ENCODE peak calls at places on chromosome 18, in four cellular contexts. V, D, W and G are unnamed samples.

GRCh38 chr18:22282311-22283235 is 113.2 kb downstream of the GATA6 start:
- DNase-seq in W (peak), D (no peak), V (no peak), G (no peak)

GRCh38 chr18:59502222-59502898 is 143.3 kb upstream of the LMAN1 start:
- DNase-seq in W (peak), V (no peak), D (no peak), G (no peak)

GRCh38 chr18:42437646-42438045 is 482.6 kb downstream of the PIK3C3 start:
- DNase-seq in D (no peak), W (no peak), V (no peak), G (no peak)

GRCh38 chr18:78612801-78613200 is 366.8 kb upstream of the SALL3 start:
- DNase-seq in W (no peak), V (no peak), D (no peak), G (no peak)

GRCh38 chr18:54805571-54806334 is 22.5 kb upstream of the RAB27B start:
- DNase-seq in W (peak), V (no peak), D (no peak), G (no peak)

GRCh38 chr18:74225193-74225840 is 66.4 kb downstream of the CYB5A start:
- DNase-seq in V (no peak), W (peak), D (peak), G (no peak)

GRCh38 chr18:26546170-26546874 is 2.0 kb downstream of the KCTD1 start:
- DNase-seq in D (no peak), W (no peak), V (no peak), G (no peak)

GRCh38 chr18:48111547-48111946 is 181.1 kb upstream of the SMAD2 start:
- DNase-seq in W (no peak), D (no peak), V (no peak), G (no peak)

GRCh38 chr18:64037812-64038414 is 68.0 kb downstream of the SERPINB8 start:
- DNase-seq in V (no peak), W (peak), D (no peak), G (no peak)

GRCh38 chr18:55920063-55920462 is 332.1 kb upstream of the TCF4 start:
- DNase-seq in V (no peak), W (no peak), D (no peak), G (no peak)

GRCh38 chr18:32724071-32724696 is 48.6 kb downstream of the KLHL14 start:
- DNase-seq in D (no peak), W (no peak), V (no peak), G (no peak)

GRCh38 chr18:74995404-74995737 is 213.6 kb downstream of the PTGR3 start:
- DNase-seq in D (no peak), V (no peak), W (no peak), G (no peak)

GRCh38 chr18:75070625-75071483 is 138.1 kb downstream of the PTGR3 start:
- DNase-seq in V (peak), D (no peak), W (peak), G (peak)

GRCh38 chr18:57312346-57313144 is 39.8 kb upstream of the ST8SIA3 start:
- DNase-seq in V (no peak), D (no peak), W (no peak), G (no peak)

GRCh38 chr18:28171837-28172236 is 5.1 kb downstream of the CDH2 start:
- DNase-seq in V (no peak), W (no peak), D (no peak), G (no peak)

GRCh38 chr18:52903858-52904257 is 563.9 kb downstream of the DCC start:
- DNase-seq in W (no peak), D (peak), V (no peak), G (no peak)

GRCh38 chr18:60950634-60951033 is 382.6 kb upstream of the CDH20 start:
- DNase-seq in V (no peak), W (no peak), D (no peak), G (no peak)

GRCh38 chr18:75879196-75879595 is 451.7 kb upstream of the SMIM21 start:
- DNase-seq in V (no peak), D (no peak), W (no peak), G (no peak)

GRCh38 chr18:48802543-48803428 is 148.0 kb downstream of the SMAD7 start:
- DNase-seq in V (no peak), W (no peak), D (no peak), G (no peak)

GRCh38 chr18:63604791-63605567 is 17.8 kb downstream of the SERPINB13 start:
- DNase-seq in V (no peak), D (no peak), W (peak), G (no peak)

GRCh38 chr18:35141567-35142269 is 99.1 kb upstream of the ZNF397 start:
- DNase-seq in W (no peak), D (no peak), V (no peak), G (no peak)

GRCh38 chr18:27921904-27922541 is 254.9 kb downstream of the CDH2 start:
- DNase-seq in W (peak), D (no peak), V (no peak), G (no peak)

GRCh38 chr18:63071566-63072175 is 247.9 kb downstream of the BCL2 start:
- DNase-seq in W (no peak), D (no peak), V (no peak), G (no peak)

GRCh38 chr18:74127483-74127750 is 20.2 kb downstream of the FBXO15 start:
- DNase-seq in W (no peak), V (no peak), D (no peak), G (no peak)

GRCh38 chr18:37244618-37245017 is 321.0 kb downstream of the CELF4 start:
- DNase-seq in D (no peak), V (no peak), W (no peak), G (no peak)

GRCh38 chr18:71665131-71665530 is 879.0 kb downstream of the CBLN2 start:
- DNase-seq in W (no peak), D (no peak), V (no peak), G (no peak)

GRCh38 chr18:56038258-56039030 is 450.5 kb upstream of the TCF4 start:
- DNase-seq in W (no peak), V (no peak), D (no peak), G (no peak)

GRCh38 chr18:1292167-1292566 is 387.5 kb downstream of the ADCYAP1 start:
- DNase-seq in D (no peak), W (no peak), V (no peak), G (no peak)

GRCh38 chr18:54613174-54613573 is 22.1 kb downstream of the DYNAP start:
- DNase-seq in W (no peak), D (no peak), V (no peak), G (no peak)

GRCh38 chr18:30601541-30601940 is 441.0 kb downstream of the DSC3 start:
- DNase-seq in D (no peak), W (no peak), V (no peak), G (no peak)